ENCODE peak calls at places on chromosome 7, in nine cellular contexts. G is IMR-90, R is OCI-LY7, U is keratinocyte, M is HCT116, P is fibroblast of lung, F is A549, Q is mesendoderm, X is mammary epithelial cell. V is an unnamed sample.

GRCh38 chr7:50682079-50682478 is 100.6 kb downstream of the GRB10 start:
- DNase-seq in G (no peak), Q (no peak), F (no peak), M (no peak), X (no peak), R (no peak), U (no peak), P (no peak), V (no peak)

GRCh38 chr7:84712326-84712725 is 474.5 kb downstream of the SEMA3D start:
- DNase-seq in R (no peak), G (peak), M (no peak), F (no peak), U (no peak), X (no peak), Q (no peak), P (peak), V (no peak)

GRCh38 chr7:140672382-140673062 is at the start of gene ADCK2:
- DNase-seq in G (no peak), U (no peak), F (peak), Q (peak), M (no peak), P (no peak), R (peak), X (peak), V (peak)

GRCh38 chr7:25359471-25360059 is 131.3 kb upstream of the NPVF start:
- DNase-seq in G (no peak), F (peak), R (no peak), X (no peak), U (no peak), Q (peak), P (peak), M (no peak), V (no peak)

GRCh38 chr7:155585532-155585895 is 39.2 kb upstream of the CNPY1 start:
- DNase-seq in X (no peak), F (no peak), G (no peak), P (no peak), R (no peak), U (no peak), M (no peak), Q (no peak), V (no peak)

GRCh38 chr7:155882596-155882995 is 70.3 kb upstream of the SHH start:
- DNase-seq in R (no peak), P (peak), M (no peak), X (no peak), U (no peak), G (peak), F (peak), Q (no peak), V (no peak)

GRCh38 chr7:134632937-134633540 is 13.6 kb upstream of the BPGM start:
- DNase-seq in X (peak), G (peak), R (peak), Q (peak), U (no peak), P (peak), F (peak), M (peak), V (peak)

GRCh38 chr7:84477786-84478405 is 283.3 kb upstream of the SEMA3A start:
- DNase-seq in R (no peak), P (no peak), Q (peak), U (no peak), F (no peak), M (no peak), X (peak), G (no peak), V (no peak)

GRCh38 chr7:130951976-130952313 is 217.9 kb upstream of the KLF14 start:
- DNase-seq in Q (no peak), G (no peak), P (no peak), F (no peak), R (no peak), M (no peak), X (no peak), U (no peak), V (no peak)

GRCh38 chr7:26603631-26604030 is 260.8 kb downstream of the SKAP2 start:
- DNase-seq in G (no peak), X (peak), R (no peak), M (peak), P (no peak), F (peak), Q (peak), U (peak), V (no peak)

GRCh38 chr7:25985196-25985595 is 166.8 kb upstream of the NFE2L3 start:
- DNase-seq in Q (peak), M (no peak), R (no peak), P (no peak), G (no peak), U (no peak), F (no peak), X (no peak), V (no peak)

GRCh38 chr7:50507898-50508470 is 57.2 kb downstream of the DDC start:
- DNase-seq in R (no peak), X (no peak), G (no peak), F (no peak), U (no peak), P (no peak), Q (no peak), M (no peak), V (no peak)

GRCh38 chr7:104772405-104772821 is 241.6 kb upstream of the KMT2E start:
- DNase-seq in P (no peak), Q (peak), X (no peak), U (no peak), G (no peak), R (no peak), M (no peak), F (no peak), V (no peak)

GRCh38 chr7:100369105-100369504 is 4.2 kb upstream of the PILRA start:
- DNase-seq in U (no peak), P (no peak), F (no peak), G (no peak), Q (no peak), M (no peak), R (peak), X (no peak), V (peak)

GRCh38 chr7:330554-331230 is 40.7 kb downstream of the FOXL3 start:
- DNase-seq in M (no peak), G (no peak), Q (no peak), F (no peak), R (no peak), U (no peak), X (no peak), P (no peak), V (no peak)

GRCh38 chr7:84412161-84412969 is 217.8 kb upstream of the SEMA3A start:
- DNase-seq in Q (peak), R (no peak), G (peak), M (peak), U (peak), X (peak), P (peak), F (peak), V (no peak)

GRCh38 chr7:28587211-28587610 is 174.9 kb downstream of the CREB5 start:
- DNase-seq in F (no peak), Q (no peak), U (no peak), P (peak), X (peak), R (no peak), M (no peak), G (peak), V (no peak)

GRCh38 chr7:151793531-151793935 is 83.4 kb downstream of the PRKAG2 start:
- DNase-seq in M (no peak), Q (no peak), P (no peak), G (no peak), U (no peak), X (no peak), R (no peak), F (no peak), V (no peak)

GRCh38 chr7:7972927-7973594 is 4.5 kb downstream of the GLCCI1 start:
- DNase-seq in F (no peak), M (no peak), Q (no peak), R (peak), X (no peak), P (no peak), G (no peak), U (no peak), V (no peak)

GRCh38 chr7:121561717-121562116 is 165.6 kb upstream of the FAM3C start:
- DNase-seq in X (no peak), F (no peak), P (peak), Q (no peak), G (no peak), R (no peak), M (no peak), U (no peak), V (no peak)

GRCh38 chr7:150855476-150856302 is 3.4 kb downstream of the AOC1 start:
- DNase-seq in F (no peak), Q (peak), M (no peak), P (no peak), G (no peak), X (peak), R (no peak), U (no peak), V (no peak)

GRCh38 chr7:27605689-27606269 is 56.9 kb downstream of the HIBADH start:
- DNase-seq in X (peak), R (peak), U (no peak), P (peak), Q (peak), G (peak), M (no peak), F (peak), V (peak)

GRCh38 chr7:26880852-26881251 is 16.5 kb upstream of the SKAP2 start:
- DNase-seq in F (no peak), M (no peak), X (no peak), G (no peak), Q (no peak), U (no peak), P (no peak), R (no peak), V (no peak)

GRCh38 chr7:56121440-56121839 is 5.2 kb upstream of the NUPR2 start:
- DNase-seq in X (no peak), M (no peak), G (no peak), Q (no peak), U (no peak), P (no peak), R (no peak), F (no peak), V (no peak)

GRCh38 chr7:3371601-3372000 is 70.5 kb downstream of the SDK1 start:
- DNase-seq in G (no peak), P (no peak), U (no peak), M (no peak), X (no peak), Q (no peak), R (no peak), F (no peak), V (no peak)

GRCh38 chr7:66353547-66353946 is 148.4 kb downstream of the TPST1 start:
- DNase-seq in Q (no peak), G (peak), U (peak), P (peak), X (peak), R (no peak), M (no peak), F (no peak), V (no peak)
- H3K27ac ChIP-seq in Q (no peak), G (no peak), U (peak), P (no peak), X (peak), R (no peak), M (no peak), F (no peak), V (no peak)

GRCh38 chr7:10083766-10084165 is 889.9 kb upstream of the PHF14 start:
- DNase-seq in U (no peak), M (no peak), P (no peak), X (no peak), F (no peak), G (no peak), R (no peak), Q (no peak), V (no peak)
- H3K4me2 ChIP-seq in U (no peak), M (no peak), P (no peak), X (no peak), F (no peak), G (no peak), R (no peak), Q (no peak), V (no peak)

DNA sequence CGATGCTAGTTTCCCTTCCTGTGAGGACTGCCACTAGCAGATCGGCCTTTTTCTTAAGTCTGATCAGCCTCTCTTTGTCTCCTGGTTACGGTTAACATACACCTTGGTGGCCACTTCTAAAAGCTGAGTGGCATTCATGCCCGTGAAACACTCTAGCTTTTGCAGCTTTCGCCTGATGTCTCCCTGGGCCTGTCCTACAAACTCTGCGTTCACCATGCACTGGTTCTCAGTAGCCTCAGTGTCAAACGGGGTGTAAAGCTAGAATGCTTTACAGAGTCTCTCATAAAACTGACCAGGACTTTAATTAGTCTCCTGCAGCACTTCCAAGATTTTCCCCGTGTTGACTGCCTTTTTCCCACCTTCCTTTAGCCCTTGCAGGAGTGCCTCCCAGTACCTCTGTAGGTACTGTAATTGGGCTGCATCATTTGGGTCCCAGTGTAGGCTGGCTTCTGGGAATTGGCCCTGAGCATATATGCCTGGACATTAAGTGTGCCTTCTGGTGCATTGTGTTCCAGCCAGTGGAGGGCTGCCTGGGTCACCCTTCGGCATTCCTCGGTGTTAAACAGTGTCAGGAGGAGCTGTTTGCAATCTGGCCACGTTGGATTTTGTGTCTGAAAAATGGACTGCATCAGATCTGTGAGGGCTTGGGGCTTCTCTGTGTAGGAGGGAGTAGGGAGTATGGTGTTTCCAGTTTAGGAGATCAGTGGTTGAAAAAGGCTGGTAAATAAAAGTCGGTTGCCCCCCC is 6.5 kb upstream of the ZNF117 start:
- DNase-seq in Q (no peak), G (no peak), P (no peak), X (no peak), U (no peak), M (no peak), F (no peak), R (no peak), V (no peak)
- H3K27ac ChIP-seq in Q (no peak), G (no peak), P (no peak), X (no peak), U (no peak), M (no peak), F (no peak), R (no peak), V (no peak)

GRCh38 chr7:144487906-144488305 is 84.4 kb upstream of the NOBOX start:
- DNase-seq in M (no peak), R (no peak), G (no peak), P (no peak), F (no peak), Q (peak), X (no peak), U (no peak), V (no peak)
- H3K4me2 ChIP-seq in M (no peak), R (no peak), G (no peak), P (no peak), F (no peak), Q (no peak), X (no peak), U (no peak), V (no peak)

DNA sequence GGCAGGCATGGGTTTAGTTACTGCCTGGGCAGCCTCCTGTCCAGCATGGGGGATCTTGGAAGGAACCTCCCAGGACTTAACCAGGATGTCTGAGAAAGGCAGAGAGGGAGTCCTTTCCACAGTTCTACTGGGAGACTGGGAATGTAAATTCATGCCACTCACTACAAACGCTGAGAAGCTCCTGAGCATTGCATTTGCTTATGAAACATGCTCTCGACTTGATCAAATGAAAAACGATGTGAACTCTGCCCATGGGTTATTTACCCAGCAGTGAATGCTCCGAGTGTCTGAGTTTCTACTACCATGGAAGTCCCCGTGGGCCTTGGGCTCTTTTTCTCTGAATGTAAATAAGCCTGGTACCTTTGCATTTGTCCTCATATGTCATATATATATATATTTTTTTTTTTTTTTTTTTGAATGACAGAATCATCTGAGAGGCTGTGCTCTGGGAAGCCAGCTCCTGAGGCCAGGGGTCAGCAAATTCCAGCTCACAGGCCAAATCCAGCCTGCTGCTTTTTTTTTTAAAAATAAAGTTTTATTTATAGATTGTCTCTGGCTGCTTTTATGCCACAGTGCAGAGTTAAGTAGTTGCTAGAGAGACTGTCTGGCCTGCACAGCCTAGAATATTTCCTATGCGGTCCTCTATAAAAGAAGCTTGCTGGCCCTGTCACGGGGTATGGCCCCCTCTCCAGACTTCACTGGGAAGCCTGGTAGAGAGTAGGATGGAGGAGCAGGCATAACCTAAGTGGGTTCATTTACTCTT is 21.4 kb upstream of the RAPGEF5 start:
- DNase-seq in P (no peak), R (no peak), U (no peak), X (no peak), Q (no peak), M (no peak), F (no peak), G (no peak), V (no peak)
- H3K27ac ChIP-seq in P (no peak), R (no peak), U (no peak), X (no peak), Q (no peak), M (no peak), F (no peak), G (no peak), V (no peak)

V was measured in MM.1S.